ENCODE peak calls at places on chromosomes 7 and 10, in eight cellular contexts. One of them, this sample, is unnamed.

GRCh38 chr10:1022413-1022812 is 3.2 kb downstream of the IDI2 start:
- DNase-seq in RPMI7951: peak; percentile 80
- DNase-seq in NCI-H2029: no peak
- DNase-seq in dorsolateral prefrontal cortex: no peak
- DNase-seq in stimulated activated CD4-positive, alpha-beta T cell treated with anti-CD3 and anti-CD28 coated beads, Interleukin-1b, Interleukin-23, amount 100 ng/mL, for 24 hours: no peak
- DNase-seq in mucosa of gallbladder: no peak
- DNase-seq in midbrain: peak; percentile 70
- DNase-seq in GM13976: no peak
- DNase-seq in this sample: no peak

GRCh38 chr10:62422068-62422590 is 48.0 kb downstream of the ZNF365 start:
- DNase-seq in RPMI7951: peak; percentile 90
- DNase-seq in NCI-H2029: no peak
- DNase-seq in dorsolateral prefrontal cortex: no peak
- DNase-seq in stimulated activated CD4-positive, alpha-beta T cell treated with anti-CD3 and anti-CD28 coated beads, Interleukin-1b, Interleukin-23, amount 100 ng/mL, for 24 hours: no peak
- DNase-seq in mucosa of gallbladder: no peak
- DNase-seq in midbrain: no peak
- DNase-seq in GM13976: no peak
- DNase-seq in this sample: no peak

GRCh38 chr7:38310601-38311057 is 37.2 kb upstream of the TARP start:
- DNase-seq in RPMI7951: peak; percentile 48
- DNase-seq in NCI-H2029: no peak
- DNase-seq in dorsolateral prefrontal cortex: no peak
- DNase-seq in stimulated activated CD4-positive, alpha-beta T cell treated with anti-CD3 and anti-CD28 coated beads, Interleukin-1b, Interleukin-23, amount 100 ng/mL, for 24 hours: no peak
- DNase-seq in mucosa of gallbladder: peak; percentile 21
- DNase-seq in midbrain: peak; percentile 15
- DNase-seq in GM13976: no peak
- DNase-seq in this sample: peak; percentile 76

GRCh38 chr7:66682350-66683093 is 53.8 kb downstream of the KCTD7 start:
- DNase-seq in RPMI7951: peak; percentile 50
- DNase-seq in NCI-H2029: no peak
- DNase-seq in dorsolateral prefrontal cortex: no peak
- DNase-seq in stimulated activated CD4-positive, alpha-beta T cell treated with anti-CD3 and anti-CD28 coated beads, Interleukin-1b, Interleukin-23, amount 100 ng/mL, for 24 hours: no peak
- DNase-seq in mucosa of gallbladder: no peak
- DNase-seq in midbrain: no peak
- DNase-seq in GM13976: peak; percentile 62
- DNase-seq in this sample: peak; percentile 13

GRCh38 chr10:75001715-75002350 is 109.6 kb upstream of the SAMD8 start:
- DNase-seq in RPMI7951: no peak
- DNase-seq in NCI-H2029: no peak
- DNase-seq in dorsolateral prefrontal cortex: no peak
- DNase-seq in stimulated activated CD4-positive, alpha-beta T cell treated with anti-CD3 and anti-CD28 coated beads, Interleukin-1b, Interleukin-23, amount 100 ng/mL, for 24 hours: no peak
- DNase-seq in mucosa of gallbladder: no peak
- DNase-seq in midbrain: no peak
- DNase-seq in GM13976: no peak
- DNase-seq in this sample: peak; percentile 16

GRCh38 chr10:104937528-104937927 is 296.4 kb downstream of the SORCS3 start:
- DNase-seq in RPMI7951: peak; percentile 97
- DNase-seq in NCI-H2029: peak; percentile 13
- DNase-seq in dorsolateral prefrontal cortex: no peak
- DNase-seq in stimulated activated CD4-positive, alpha-beta T cell treated with anti-CD3 and anti-CD28 coated beads, Interleukin-1b, Interleukin-23, amount 100 ng/mL, for 24 hours: no peak
- DNase-seq in mucosa of gallbladder: peak; percentile 64
- DNase-seq in midbrain: no peak
- DNase-seq in GM13976: no peak
- DNase-seq in this sample: no peak

GRCh38 chr7:151727579-151728285 is 149.2 kb downstream of the PRKAG2 start:
- DNase-seq in RPMI7951: peak; percentile 99
- DNase-seq in NCI-H2029: no peak
- DNase-seq in dorsolateral prefrontal cortex: no peak
- DNase-seq in stimulated activated CD4-positive, alpha-beta T cell treated with anti-CD3 and anti-CD28 coated beads, Interleukin-1b, Interleukin-23, amount 100 ng/mL, for 24 hours: peak; percentile 33
- DNase-seq in mucosa of gallbladder: peak; percentile 67
- DNase-seq in midbrain: no peak
- DNase-seq in GM13976: peak; percentile 74
- DNase-seq in this sample: peak; percentile 25

GRCh38 chr7:135597926-135598305 is 40.2 kb downstream of the NUP205 start:
- DNase-seq in RPMI7951: no peak
- DNase-seq in NCI-H2029: no peak
- DNase-seq in dorsolateral prefrontal cortex: no peak
- DNase-seq in stimulated activated CD4-positive, alpha-beta T cell treated with anti-CD3 and anti-CD28 coated beads, Interleukin-1b, Interleukin-23, amount 100 ng/mL, for 24 hours: no peak
- DNase-seq in mucosa of gallbladder: no peak
- DNase-seq in midbrain: peak; percentile 52
- DNase-seq in GM13976: no peak
- DNase-seq in this sample: no peak

GRCh38 chr10:78502208-78502943 is 468.7 kb downstream of the RPS24 start:
- DNase-seq in RPMI7951: peak; percentile 75
- DNase-seq in NCI-H2029: no peak
- DNase-seq in dorsolateral prefrontal cortex: no peak
- DNase-seq in stimulated activated CD4-positive, alpha-beta T cell treated with anti-CD3 and anti-CD28 coated beads, Interleukin-1b, Interleukin-23, amount 100 ng/mL, for 24 hours: no peak
- DNase-seq in mucosa of gallbladder: no peak
- DNase-seq in midbrain: no peak
- DNase-seq in GM13976: no peak
- DNase-seq in this sample: no peak

GRCh38 chr10:117663750-117664149 is 121.2 kb downstream of the EMX2 start:
- DNase-seq in RPMI7951: peak; percentile 37
- DNase-seq in NCI-H2029: no peak
- DNase-seq in dorsolateral prefrontal cortex: no peak
- DNase-seq in stimulated activated CD4-positive, alpha-beta T cell treated with anti-CD3 and anti-CD28 coated beads, Interleukin-1b, Interleukin-23, amount 100 ng/mL, for 24 hours: no peak
- DNase-seq in mucosa of gallbladder: no peak
- DNase-seq in midbrain: no peak
- DNase-seq in GM13976: peak; percentile 84
- DNase-seq in this sample: no peak

GRCh38 chr7:47267346-47267745 is 314.6 kb downstream of the TNS3 start:
- DNase-seq in RPMI7951: no peak
- DNase-seq in NCI-H2029: no peak
- DNase-seq in dorsolateral prefrontal cortex: no peak
- DNase-seq in stimulated activated CD4-positive, alpha-beta T cell treated with anti-CD3 and anti-CD28 coated beads, Interleukin-1b, Interleukin-23, amount 100 ng/mL, for 24 hours: no peak
- DNase-seq in mucosa of gallbladder: no peak
- DNase-seq in midbrain: no peak
- DNase-seq in GM13976: no peak
- DNase-seq in this sample: no peak

GRCh38 chr10:127041561-127041960 is 136.3 kb downstream of the DOCK1 start:
- DNase-seq in RPMI7951: peak; percentile 61
- DNase-seq in NCI-H2029: no peak
- DNase-seq in dorsolateral prefrontal cortex: no peak
- DNase-seq in stimulated activated CD4-positive, alpha-beta T cell treated with anti-CD3 and anti-CD28 coated beads, Interleukin-1b, Interleukin-23, amount 100 ng/mL, for 24 hours: no peak
- DNase-seq in mucosa of gallbladder: no peak
- DNase-seq in midbrain: no peak
- DNase-seq in GM13976: no peak
- DNase-seq in this sample: no peak

GRCh38 chr7:8115547-8116402 is 146.2 kb downstream of the ICA1 start:
- DNase-seq in RPMI7951: no peak
- DNase-seq in NCI-H2029: no peak
- DNase-seq in dorsolateral prefrontal cortex: no peak
- DNase-seq in stimulated activated CD4-positive, alpha-beta T cell treated with anti-CD3 and anti-CD28 coated beads, Interleukin-1b, Interleukin-23, amount 100 ng/mL, for 24 hours: no peak
- DNase-seq in mucosa of gallbladder: no peak
- DNase-seq in midbrain: no peak
- DNase-seq in GM13976: peak; percentile 63
- DNase-seq in this sample: no peak

GRCh38 chr10:89887830-89888229 is 186.4 kb downstream of the KIF20B start:
- DNase-seq in RPMI7951: peak; percentile 36
- DNase-seq in NCI-H2029: no peak
- DNase-seq in dorsolateral prefrontal cortex: no peak
- DNase-seq in stimulated activated CD4-positive, alpha-beta T cell treated with anti-CD3 and anti-CD28 coated beads, Interleukin-1b, Interleukin-23, amount 100 ng/mL, for 24 hours: no peak
- DNase-seq in mucosa of gallbladder: peak; percentile 21
- DNase-seq in midbrain: no peak
- DNase-seq in GM13976: peak; percentile 13
- DNase-seq in this sample: no peak

GRCh38 chr7:55018361-55019328 is at the start of gene EGFR:
- DNase-seq in RPMI7951: peak; percentile 92
- DNase-seq in NCI-H2029: peak; percentile 42
- DNase-seq in dorsolateral prefrontal cortex: no peak
- DNase-seq in stimulated activated CD4-positive, alpha-beta T cell treated with anti-CD3 and anti-CD28 coated beads, Interleukin-1b, Interleukin-23, amount 100 ng/mL, for 24 hours: no peak
- DNase-seq in mucosa of gallbladder: peak; percentile 82
- DNase-seq in midbrain: peak; percentile 60
- DNase-seq in GM13976: peak; percentile 50
- DNase-seq in this sample: peak; percentile 93

GRCh38 chr7:21915140-21915539 is 30.6 kb downstream of the CDCA7L start:
- DNase-seq in RPMI7951: no peak
- DNase-seq in NCI-H2029: no peak
- DNase-seq in dorsolateral prefrontal cortex: no peak
- DNase-seq in stimulated activated CD4-positive, alpha-beta T cell treated with anti-CD3 and anti-CD28 coated beads, Interleukin-1b, Interleukin-23, amount 100 ng/mL, for 24 hours: no peak
- DNase-seq in mucosa of gallbladder: no peak
- DNase-seq in midbrain: no peak
- DNase-seq in GM13976: no peak
- DNase-seq in this sample: no peak

GRCh38 chr7:135527025-135527424 is 17.1 kb upstream of the CNOT4 start:
- DNase-seq in RPMI7951: no peak
- DNase-seq in NCI-H2029: no peak
- DNase-seq in dorsolateral prefrontal cortex: no peak
- DNase-seq in stimulated activated CD4-positive, alpha-beta T cell treated with anti-CD3 and anti-CD28 coated beads, Interleukin-1b, Interleukin-23, amount 100 ng/mL, for 24 hours: no peak
- DNase-seq in mucosa of gallbladder: no peak
- DNase-seq in midbrain: no peak
- DNase-seq in GM13976: no peak
- DNase-seq in this sample: no peak

GRCh38 chr7:100065452-100066186 is 15.9 kb downstream of the ZNF3 start:
- DNase-seq in RPMI7951: peak; percentile 70
- DNase-seq in NCI-H2029: no peak
- DNase-seq in dorsolateral prefrontal cortex: no peak
- DNase-seq in stimulated activated CD4-positive, alpha-beta T cell treated with anti-CD3 and anti-CD28 coated beads, Interleukin-1b, Interleukin-23, amount 100 ng/mL, for 24 hours: no peak
- DNase-seq in mucosa of gallbladder: no peak
- DNase-seq in midbrain: no peak
- DNase-seq in GM13976: no peak
- DNase-seq in this sample: no peak

GRCh38 chr7:10237306-10237705 is 736.4 kb upstream of the PHF14 start:
- DNase-seq in RPMI7951: peak; percentile 65
- DNase-seq in NCI-H2029: no peak
- DNase-seq in dorsolateral prefrontal cortex: no peak
- DNase-seq in stimulated activated CD4-positive, alpha-beta T cell treated with anti-CD3 and anti-CD28 coated beads, Interleukin-1b, Interleukin-23, amount 100 ng/mL, for 24 hours: no peak
- DNase-seq in mucosa of gallbladder: no peak
- DNase-seq in midbrain: no peak
- DNase-seq in GM13976: no peak
- DNase-seq in this sample: no peak

GRCh38 chr10:124074471-124075109 is 18.8 kb downstream of the CHST15 start:
- DNase-seq in RPMI7951: no peak
- DNase-seq in NCI-H2029: no peak
- DNase-seq in dorsolateral prefrontal cortex: no peak
- DNase-seq in stimulated activated CD4-positive, alpha-beta T cell treated with anti-CD3 and anti-CD28 coated beads, Interleukin-1b, Interleukin-23, amount 100 ng/mL, for 24 hours: no peak
- DNase-seq in mucosa of gallbladder: peak; percentile 23
- DNase-seq in midbrain: no peak
- DNase-seq in GM13976: no peak
- DNase-seq in this sample: no peak

GRCh38 chr7:3887071-3887691 is 586.1 kb downstream of the SDK1 start:
- DNase-seq in RPMI7951: no peak
- DNase-seq in NCI-H2029: no peak
- DNase-seq in dorsolateral prefrontal cortex: no peak
- DNase-seq in stimulated activated CD4-positive, alpha-beta T cell treated with anti-CD3 and anti-CD28 coated beads, Interleukin-1b, Interleukin-23, amount 100 ng/mL, for 24 hours: no peak
- DNase-seq in mucosa of gallbladder: no peak
- DNase-seq in midbrain: no peak
- DNase-seq in GM13976: no peak
- DNase-seq in this sample: no peak

GRCh38 chr7:139669106-139670061 is 108.4 kb downstream of the HIPK2 start:
- DNase-seq in RPMI7951: no peak
- DNase-seq in NCI-H2029: no peak
- DNase-seq in dorsolateral prefrontal cortex: no peak
- DNase-seq in stimulated activated CD4-positive, alpha-beta T cell treated with anti-CD3 and anti-CD28 coated beads, Interleukin-1b, Interleukin-23, amount 100 ng/mL, for 24 hours: no peak
- DNase-seq in mucosa of gallbladder: no peak
- DNase-seq in midbrain: no peak
- DNase-seq in GM13976: no peak
- DNase-seq in this sample: no peak

GRCh38 chr10:96889415-96890171 is 57.5 kb downstream of the LCOR start:
- DNase-seq in RPMI7951: no peak
- DNase-seq in NCI-H2029: peak; percentile 26
- DNase-seq in dorsolateral prefrontal cortex: no peak
- DNase-seq in stimulated activated CD4-positive, alpha-beta T cell treated with anti-CD3 and anti-CD28 coated beads, Interleukin-1b, Interleukin-23, amount 100 ng/mL, for 24 hours: no peak
- DNase-seq in mucosa of gallbladder: no peak
- DNase-seq in midbrain: no peak
- DNase-seq in GM13976: no peak
- DNase-seq in this sample: no peak

GRCh38 chr10:114367676-114368391 is 36.5 kb downstream of the AFAP1L2 start:
- DNase-seq in RPMI7951: peak; percentile 57
- DNase-seq in NCI-H2029: no peak
- DNase-seq in dorsolateral prefrontal cortex: no peak
- DNase-seq in stimulated activated CD4-positive, alpha-beta T cell treated with anti-CD3 and anti-CD28 coated beads, Interleukin-1b, Interleukin-23, amount 100 ng/mL, for 24 hours: no peak
- DNase-seq in mucosa of gallbladder: no peak
- DNase-seq in midbrain: no peak
- DNase-seq in GM13976: no peak
- DNase-seq in this sample: no peak

GRCh38 chr10:80855348-80855971 is 317.8 kb downstream of the SH2D4B start:
- DNase-seq in RPMI7951: no peak
- DNase-seq in NCI-H2029: no peak
- DNase-seq in dorsolateral prefrontal cortex: no peak
- DNase-seq in stimulated activated CD4-positive, alpha-beta T cell treated with anti-CD3 and anti-CD28 coated beads, Interleukin-1b, Interleukin-23, amount 100 ng/mL, for 24 hours: no peak
- DNase-seq in mucosa of gallbladder: no peak
- DNase-seq in midbrain: no peak
- DNase-seq in GM13976: peak; percentile 51
- DNase-seq in this sample: no peak

GRCh38 chr10:73251683-73252444 is 580 bp downstream of the MRPS16 start:
- DNase-seq in RPMI7951: no peak
- DNase-seq in NCI-H2029: no peak
- DNase-seq in dorsolateral prefrontal cortex: no peak
- DNase-seq in stimulated activated CD4-positive, alpha-beta T cell treated with anti-CD3 and anti-CD28 coated beads, Interleukin-1b, Interleukin-23, amount 100 ng/mL, for 24 hours: peak; percentile 11
- DNase-seq in mucosa of gallbladder: no peak
- DNase-seq in midbrain: no peak
- DNase-seq in GM13976: no peak
- DNase-seq in this sample: no peak

GRCh38 chr10:70672993-70673928 is 955 bp downstream of the ADAMTS14 start:
- DNase-seq in RPMI7951: peak; percentile 96
- DNase-seq in NCI-H2029: no peak
- DNase-seq in dorsolateral prefrontal cortex: no peak
- DNase-seq in stimulated activated CD4-positive, alpha-beta T cell treated with anti-CD3 and anti-CD28 coated beads, Interleukin-1b, Interleukin-23, amount 100 ng/mL, for 24 hours: no peak
- DNase-seq in mucosa of gallbladder: peak; percentile 43
- DNase-seq in midbrain: no peak
- DNase-seq in GM13976: peak; percentile 29
- DNase-seq in this sample: no peak

GRCh38 chr7:1534330-1535099 is 4.0 kb downstream of the MAFK start:
- DNase-seq in RPMI7951: no peak
- DNase-seq in NCI-H2029: no peak
- DNase-seq in dorsolateral prefrontal cortex: no peak
- DNase-seq in stimulated activated CD4-positive, alpha-beta T cell treated with anti-CD3 and anti-CD28 coated beads, Interleukin-1b, Interleukin-23, amount 100 ng/mL, for 24 hours: no peak
- DNase-seq in mucosa of gallbladder: no peak
- DNase-seq in midbrain: no peak
- DNase-seq in GM13976: no peak
- DNase-seq in this sample: no peak

This sample was measured in thyroid gland.